ENCODE peak calls at places on chromosomes 3 and 15, in seven cellular contexts. F, D, X, E, Q, I and T are unnamed samples.

GRCh38 chr3:134126153-134126552 is 96.4 kb upstream of the SLCO2A1 start:
- DNase-seq in I (no peak), D (no peak), E (no peak), Q (no peak), X (no peak), F (no peak), T (no peak)

GRCh38 chr3:170641510-170642236 is 55.8 kb upstream of the SLC7A14 start:
- DNase-seq in I (no peak), F (no peak), D (peak; percentile 65), Q (peak; percentile 8), E (no peak), X (peak; percentile 52), T (no peak)

GRCh38 chr15:59843609-59844008 is 154.5 kb upstream of the BNIP2 start:
- DNase-seq in D (no peak), X (no peak), F (no peak), Q (no peak), E (no peak), I (no peak), T (no peak)

GRCh38 chr3:139561959-139562676 is 22.6 kb upstream of the RBP1 start:
- DNase-seq in E (no peak), I (peak; percentile 32), X (peak; percentile 43), D (peak; percentile 27), Q (peak; percentile 51), F (no peak), T (no peak)

GRCh38 chr15:75508741-75509532 is 57.4 kb upstream of the SIN3A start:
- DNase-seq in E (no peak), D (peak; percentile 44), I (peak; percentile 29), Q (peak; percentile 43), F (peak; percentile 36), X (peak; percentile 53), T (no peak)

GRCh38 chr15:90075420-90076289 is 26.6 kb downstream of the IDH2 start:
- DNase-seq in E (no peak), F (no peak), D (no peak), I (no peak), Q (no peak), X (no peak), T (no peak)

GRCh38 chr15:61095804-61096506 is 133.1 kb downstream of the RORA start:
- DNase-seq in X (no peak), D (no peak), E (no peak), Q (no peak), F (no peak), I (no peak), T (no peak)

GRCh38 chr3:44136421-44136820 is 105.3 kb upstream of the TOPAZ1 start:
- DNase-seq in D (no peak), I (peak; percentile 24), E (no peak), F (no peak), Q (no peak), X (no peak), T (no peak)

GRCh38 chr3:57659810-57660439 is 33.0 kb downstream of the DENND6A start:
- DNase-seq in I (no peak), Q (no peak), D (no peak), X (no peak), F (no peak), E (no peak), T (no peak)

GRCh38 chr3:11128682-11129632 is 25.3 kb upstream of the HRH1 start:
- DNase-seq in Q (no peak), D (no peak), F (no peak), E (no peak), I (no peak), X (no peak), T (no peak)

GRCh38 chr3:45793482-45794176 is 2.7 kb downstream of the SLC6A20 start:
- DNase-seq in I (no peak), E (no peak), F (no peak), X (no peak), Q (no peak), D (peak; percentile 13), T (no peak)

GRCh38 chr15:48876057-48876456 is 1.9 kb upstream of the EID1 start:
- DNase-seq in I (no peak), Q (no peak), F (no peak), X (no peak), E (no peak), D (no peak), T (no peak)

GRCh38 chr15:62107561-62108110 is 40.9 kb downstream of the C2CD4A start:
- DNase-seq in I (no peak), E (no peak), X (no peak), D (no peak), F (no peak), Q (no peak), T (no peak)

GRCh38 chr3:138468886-138469285 is 34.5 kb downstream of the ESYT3 start:
- DNase-seq in I (peak; percentile 19), Q (peak; percentile 58), F (no peak), D (peak; percentile 16), E (no peak), X (no peak), T (no peak)

GRCh38 chr3:28949580-28949979 is 331.3 kb upstream of the RBMS3 start:
- DNase-seq in F (no peak), D (no peak), I (no peak), X (no peak), E (no peak), Q (no peak), T (no peak)

GRCh38 chr3:161142486-161142885 is 37.3 kb upstream of the B3GALNT1 start:
- DNase-seq in X (no peak), Q (peak; percentile 10), I (no peak), D (no peak), F (no peak), E (no peak), T (no peak)

GRCh38 chr3:190041333-190042041 is 79.2 kb downstream of the P3H2 start:
- DNase-seq in D (no peak), X (no peak), I (no peak), F (no peak), Q (no peak), E (no peak), T (no peak)

GRCh38 chr3:45775571-45776290 is 20.6 kb downstream of the SLC6A20 start:
- DNase-seq in F (no peak), E (no peak), X (no peak), I (no peak), Q (no peak), D (no peak), T (peak; percentile 71)

GRCh38 chr3:65402597-65402996 is 636.1 kb downstream of the MAGI1 start:
- DNase-seq in D (peak; percentile 77), E (peak; percentile 25), Q (peak; percentile 94), X (peak; percentile 89), F (no peak), I (peak; percentile 71), T (no peak)

GRCh38 chr3:71050521-71051258 is 532.8 kb downstream of the FOXP1 start:
- DNase-seq in E (no peak), X (no peak), I (no peak), D (no peak), Q (peak; percentile 41), F (peak; percentile 49), T (no peak)

GRCh38 chr3:101200461-101200860 is 119.9 kb downstream of the IMPG2 start:
- DNase-seq in F (no peak), I (no peak), X (no peak), Q (no peak), E (no peak), D (no peak), T (no peak)

GRCh38 chr3:6229778-6230410 is 631.0 kb upstream of the GRM7 start:
- DNase-seq in I (no peak), F (no peak), D (no peak), X (no peak), Q (no peak), E (no peak), T (no peak)

GRCh38 chr15:50134524-50135024 is 15.5 kb upstream of the ATP8B4 start:
- DNase-seq in D (no peak), I (peak; percentile 67), E (no peak), X (peak; percentile 7), Q (peak; percentile 74), F (no peak), T (no peak)

GRCh38 chr3:194537732-194538247 is 51.0 kb upstream of the ATP13A3 start:
- DNase-seq in E (no peak), X (peak; percentile 55), F (no peak), Q (peak; percentile 40), I (peak; percentile 67), D (no peak), T (no peak)

GRCh38 chr15:92116320-92116719 is 262.8 kb downstream of the SLCO3A1 start:
- DNase-seq in I (no peak), D (no peak), E (no peak), F (no peak), X (no peak), Q (no peak), T (no peak)

GRCh38 chr15:90680371-90680935 is 36.7 kb upstream of the BLM start:
- DNase-seq in E (no peak), Q (peak; percentile 91), F (no peak), X (peak; percentile 86), I (peak; percentile 78), D (no peak), T (no peak)